ENCODE peak calls at places on chromosomes 6 and 20, in five cellular contexts. C, X, J, N and Q are unnamed samples.

GRCh38 chr6:133623621-133624020 is 265.3 kb upstream of the TCF21 start:
- DNase-seq in C (no peak), J (no peak), N (no peak), X (peak), Q (no peak)

GRCh38 chr20:20241966-20242365 is 125.9 kb upstream of the INSM1 start:
- DNase-seq in C (no peak), J (no peak), N (peak), X (no peak), Q (no peak)

GRCh38 chr6:41255638-41256246 is 27.6 kb downstream of the TREML4 start:
- DNase-seq in X (no peak), C (no peak), J (no peak), N (no peak), Q (peak)

GRCh38 chr20:860891-861290 is 27.4 kb downstream of the FAM110A start:
- DNase-seq in C (no peak), X (peak), N (no peak), J (no peak), Q (no peak)

GRCh38 chr20:881051-881820 is 34.9 kb downstream of the ANGPT4 start:
- DNase-seq in J (peak), X (peak), C (peak), N (no peak), Q (no peak)

GRCh38 chr6:24205020-24205492 is 79.0 kb downstream of the NRSN1 start:
- DNase-seq in N (peak), J (peak), C (peak), X (peak), Q (peak)

GRCh38 chr6:89436226-89436625 is 3.3 kb downstream of the ANKRD6 start:
- DNase-seq in X (no peak), C (no peak), J (no peak), N (no peak), Q (peak)

GRCh38 chr6:121691126-121691540 is 255.7 kb downstream of the GJA1 start:
- DNase-seq in X (no peak), J (no peak), N (no peak), C (peak), Q (no peak)

GRCh38 chr20:47724910-47725247 is 60.4 kb downstream of the SULF2 start:
- DNase-seq in X (no peak), J (no peak), N (no peak), C (no peak), Q (no peak)

GRCh38 chr6:165231177-165231576 is 78.2 kb downstream of the C6orf118 start:
- DNase-seq in X (no peak), J (no peak), C (no peak), N (no peak), Q (no peak)

GRCh38 chr6:147676896-147677295 is 168.4 kb downstream of the SAMD5 start:
- DNase-seq in J (no peak), X (no peak), N (no peak), C (no peak), Q (no peak)

GRCh38 chr6:137707590-137708360 is 159.3 kb upstream of the TNFAIP3 start:
- DNase-seq in C (peak), N (peak), J (peak), X (peak), Q (peak)

GRCh38 chr6:122075084-122075760 is 324.2 kb upstream of the HSF2 start:
- DNase-seq in N (no peak), J (no peak), X (no peak), C (no peak), Q (no peak)

GRCh38 chr20:16069416-16070010 is 503.7 kb downstream of the KIF16B start:
- DNase-seq in X (no peak), C (no peak), J (no peak), N (no peak), Q (peak)

GRCh38 chr6:90068835-90069478 is 174.7 kb downstream of the GJA10 start:
- DNase-seq in J (no peak), N (no peak), X (peak), C (no peak), Q (no peak)

GRCh38 chr6:83708970-83709747 is at the start of gene SNAP91:
- DNase-seq in C (no peak), J (no peak), N (peak), X (no peak), Q (peak)

GRCh38 chr6:42935322-42935721 is 6.0 kb downstream of the CNPY3 start:
- DNase-seq in C (no peak), N (no peak), X (no peak), J (no peak), Q (no peak)

GRCh38 chr6:133093957-133094356 is 147.2 kb upstream of the EYA4 start:
- DNase-seq in N (no peak), C (no peak), J (peak), X (peak), Q (no peak)

GRCh38 chr6:104558746-104559145 is 301.0 kb downstream of the HACE1 start:
- DNase-seq in X (no peak), C (peak), J (no peak), N (no peak), Q (no peak)

GRCh38 chr6:2081155-2082138 is 164.0 kb downstream of the GMDS start:
- DNase-seq in N (no peak), C (no peak), J (no peak), X (no peak), Q (peak)

GRCh38 chr20:58065508-58066361 is 162.7 kb downstream of the ANKRD60 start:
- DNase-seq in C (peak), N (no peak), X (peak), J (no peak), Q (no peak)

GRCh38 chr20:13800728-13801134 is 15.9 kb downstream of the NDUFAF5 start:
- DNase-seq in N (no peak), J (no peak), X (peak), C (peak), Q (no peak)

GRCh38 chr6:163370807-163371206 is 43.7 kb upstream of the QKI start:
- DNase-seq in X (no peak), J (no peak), C (no peak), N (no peak), Q (no peak)

GRCh38 chr6:163373240-163373639 is 41.3 kb upstream of the QKI start:
- DNase-seq in C (no peak), X (no peak), J (no peak), N (no peak), Q (no peak)

GRCh38 chr6:163367388-163368183 is 46.9 kb upstream of the QKI start:
- DNase-seq in C (no peak), X (no peak), N (no peak), J (no peak), Q (no peak)

GRCh38 chr6:163369122-163369521 is 45.4 kb upstream of the QKI start:
- DNase-seq in C (no peak), X (no peak), J (no peak), N (no peak), Q (no peak)

DNA sequence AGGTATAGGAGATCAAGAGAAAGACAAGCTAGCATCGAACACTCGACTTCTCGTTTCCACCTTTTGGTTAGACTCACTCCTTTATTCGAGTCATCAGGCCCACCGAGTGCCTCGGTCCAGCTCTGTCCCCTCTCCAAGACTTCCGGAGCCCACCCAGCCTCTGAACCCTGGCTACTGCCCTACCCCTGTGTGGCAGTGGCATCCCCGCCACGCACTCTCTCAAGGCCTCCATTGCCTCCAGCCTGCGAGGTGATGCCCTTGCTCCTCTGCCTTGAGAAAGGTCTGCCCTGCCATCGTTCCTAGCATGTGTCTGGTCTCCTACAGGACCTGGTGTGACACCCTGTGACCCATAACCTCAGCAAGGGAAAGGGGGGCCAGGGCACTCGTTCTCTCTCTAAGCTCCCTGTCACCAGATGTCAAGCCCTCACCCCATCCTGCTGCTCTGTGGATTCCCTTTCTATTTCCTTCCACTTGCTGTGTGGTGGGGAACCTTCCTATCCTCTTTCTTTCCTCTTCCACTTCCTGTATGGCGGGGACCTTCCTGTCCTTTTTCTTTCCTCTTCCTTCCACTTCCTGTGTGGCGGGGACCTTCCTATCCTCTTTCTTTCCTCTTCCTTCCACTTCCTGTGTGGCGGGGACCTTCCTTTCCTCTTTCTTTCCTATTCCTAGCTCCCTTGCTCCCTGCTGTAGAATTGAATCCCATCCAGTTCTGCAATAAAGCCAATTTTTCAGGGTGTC is 44.7 kb upstream of the QKI start:
- DNase-seq in X (no peak), J (no peak), N (no peak), C (no peak), Q (no peak)
- H3K9ac ChIP-seq in X (no peak), J (no peak), N (no peak), C (no peak), Q (no peak)

GRCh38 chr6:138814179-138814834 is 18.4 kb downstream of the ECT2L start:
- DNase-seq in N (no peak), X (no peak), C (no peak), J (no peak), Q (no peak)

GRCh38 chr6:138815797-138816528 is 20.1 kb downstream of the ECT2L start:
- DNase-seq in J (peak), C (peak), N (peak), X (peak), Q (peak)

GRCh38 chr6:138815221-138815620 is 19.3 kb downstream of the ECT2L start:
- DNase-seq in X (no peak), J (no peak), N (no peak), C (no peak), Q (no peak)

GRCh38 chr6:138818496-138819194 is 22.8 kb downstream of the ECT2L start:
- DNase-seq in C (no peak), J (no peak), X (peak), N (no peak), Q (no peak)

GRCh38 chr6:138817799-138818198 is 21.9 kb downstream of the ECT2L start:
- DNase-seq in X (peak), C (peak), N (peak), J (peak), Q (no peak)
- TF ChIP-seq EZH2phosphoT487 in X (no peak), C (no peak), N (no peak), J (no peak), Q (no peak)

GRCh38 chr20:36435799-36436541 is 105.3 kb upstream of the MYL9 start:
- DNase-seq in X (peak), C (peak), J (peak), N (peak), Q (no peak)
- H3K9ac ChIP-seq in X (no peak), C (no peak), J (no peak), N (no peak), Q (no peak)

DNA sequence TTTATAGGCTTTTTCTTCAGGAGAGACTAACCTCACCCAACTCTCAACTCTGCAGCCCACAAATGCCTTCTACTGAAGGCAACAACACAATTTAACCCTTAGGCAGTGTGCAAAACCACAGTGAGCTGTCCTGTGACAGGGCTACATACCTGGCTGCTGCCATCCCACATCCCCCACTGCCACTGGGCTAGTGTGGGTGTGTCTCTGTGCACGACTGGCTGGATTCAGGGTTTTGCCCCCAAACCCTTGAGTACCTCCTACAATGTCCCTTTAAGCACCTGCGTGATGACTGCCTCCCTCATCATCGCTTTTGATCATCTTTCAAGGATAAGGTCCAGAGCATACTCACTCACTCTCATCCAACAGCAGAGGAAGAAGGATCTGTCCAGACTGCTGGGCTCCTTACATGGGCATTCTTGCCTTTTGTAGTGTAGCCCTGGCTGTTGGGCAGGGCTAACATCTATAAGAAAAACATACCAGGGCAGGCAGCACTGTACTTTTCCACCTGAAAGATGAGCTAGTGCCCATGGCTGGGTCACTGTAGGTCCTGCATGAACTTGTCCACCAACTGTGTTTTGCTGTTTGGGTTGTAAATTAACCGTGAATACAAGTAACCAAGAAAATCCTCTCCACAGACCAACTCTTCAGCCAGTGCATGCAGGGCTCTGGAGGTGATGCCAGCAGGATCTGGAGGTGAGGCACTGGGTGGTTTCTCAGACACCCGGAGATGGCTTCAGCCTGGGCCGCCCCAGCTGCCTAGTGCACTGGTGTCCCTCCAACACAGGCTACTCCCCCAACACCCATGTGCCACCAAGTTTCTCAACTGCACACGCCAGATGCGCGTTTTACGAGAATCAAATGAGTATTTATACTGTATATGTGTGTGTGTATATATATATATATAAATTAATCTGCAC is 45.2 kb downstream of the PLCG1 start:
- DNase-seq in C (no peak), J (no peak), N (no peak), X (peak), Q (no peak)
- TF ChIP-seq EZH2phosphoT487 in C (no peak), J (no peak), N (no peak), X (no peak), Q (no peak)

GRCh38 chr6:7902221-7902620 is 8.4 kb downstream of the TXNDC5 start:
- DNase-seq in N (no peak), J (no peak), C (no peak), X (no peak), Q (peak)

GRCh38 chr6:7901780-7902179 is 8.8 kb downstream of the TXNDC5 start:
- DNase-seq in J (no peak), X (no peak), N (no peak), C (no peak), Q (peak)

GRCh38 chr6:7900621-7901020 is 10.0 kb downstream of the TXNDC5 start:
- DNase-seq in X (no peak), N (no peak), J (no peak), C (no peak), Q (peak)

GRCh38 chr6:7899889-7900213 is 10.7 kb downstream of the TXNDC5 start:
- DNase-seq in J (no peak), N (no peak), C (no peak), X (no peak), Q (peak)

GRCh38 chr6:7901056-7901455 is 9.5 kb downstream of the TXNDC5 start:
- DNase-seq in X (no peak), J (no peak), C (no peak), N (no peak), Q (peak)
- H3K9ac ChIP-seq in X (no peak), J (no peak), C (no peak), N (no peak), Q (peak)

DNA sequence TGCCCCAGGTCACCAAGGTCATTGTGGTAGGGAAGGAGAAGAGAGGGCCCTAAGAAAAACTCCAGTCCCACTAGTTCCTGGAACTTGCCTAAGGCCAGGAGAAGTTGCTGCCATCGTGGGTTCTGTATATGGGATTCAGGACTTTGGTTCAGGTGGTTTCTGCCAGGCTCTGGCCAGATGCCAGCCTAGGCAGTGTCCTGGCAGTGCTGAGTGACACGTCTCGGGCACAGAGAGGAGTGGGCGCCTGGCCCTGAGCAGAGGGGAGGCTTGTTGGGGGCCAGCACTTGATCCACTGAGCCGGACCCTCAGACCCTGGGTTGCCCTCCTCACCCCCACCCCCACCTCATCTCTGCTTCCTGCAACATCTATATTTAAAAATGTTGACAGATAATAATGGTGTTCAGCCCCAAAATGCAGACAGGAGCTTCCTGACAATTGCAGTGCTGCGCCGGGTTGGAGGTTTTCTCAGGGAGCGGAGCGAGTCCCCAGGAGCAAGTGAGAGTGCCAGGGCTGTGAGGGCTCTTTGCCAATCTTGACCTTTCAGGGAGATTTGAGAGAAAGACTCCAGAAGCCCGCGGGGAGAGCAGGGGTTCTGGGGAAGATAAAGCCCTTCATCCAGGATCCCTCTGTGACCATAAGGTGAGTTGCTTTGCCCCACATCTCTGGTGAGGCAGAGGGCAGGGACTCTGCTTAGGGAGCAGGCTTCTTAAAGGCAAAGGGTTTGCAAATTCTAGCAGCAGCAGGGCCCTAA is 72.0 kb downstream of the PHACTR3 start:
- DNase-seq in X (no peak), C (no peak), N (no peak), J (no peak), Q (no peak)
- TF ChIP-seq EZH2phosphoT487 in X (no peak), C (no peak), N (no peak), J (no peak), Q (no peak)

GRCh38 chr6:7136859-7137334 is 29.1 kb downstream of the RREB1 start:
- DNase-seq in C (no peak), X (no peak), J (no peak), N (no peak), Q (peak)
- H3K9ac ChIP-seq in C (peak), X (no peak), J (no peak), N (no peak), Q (peak)

DNA sequence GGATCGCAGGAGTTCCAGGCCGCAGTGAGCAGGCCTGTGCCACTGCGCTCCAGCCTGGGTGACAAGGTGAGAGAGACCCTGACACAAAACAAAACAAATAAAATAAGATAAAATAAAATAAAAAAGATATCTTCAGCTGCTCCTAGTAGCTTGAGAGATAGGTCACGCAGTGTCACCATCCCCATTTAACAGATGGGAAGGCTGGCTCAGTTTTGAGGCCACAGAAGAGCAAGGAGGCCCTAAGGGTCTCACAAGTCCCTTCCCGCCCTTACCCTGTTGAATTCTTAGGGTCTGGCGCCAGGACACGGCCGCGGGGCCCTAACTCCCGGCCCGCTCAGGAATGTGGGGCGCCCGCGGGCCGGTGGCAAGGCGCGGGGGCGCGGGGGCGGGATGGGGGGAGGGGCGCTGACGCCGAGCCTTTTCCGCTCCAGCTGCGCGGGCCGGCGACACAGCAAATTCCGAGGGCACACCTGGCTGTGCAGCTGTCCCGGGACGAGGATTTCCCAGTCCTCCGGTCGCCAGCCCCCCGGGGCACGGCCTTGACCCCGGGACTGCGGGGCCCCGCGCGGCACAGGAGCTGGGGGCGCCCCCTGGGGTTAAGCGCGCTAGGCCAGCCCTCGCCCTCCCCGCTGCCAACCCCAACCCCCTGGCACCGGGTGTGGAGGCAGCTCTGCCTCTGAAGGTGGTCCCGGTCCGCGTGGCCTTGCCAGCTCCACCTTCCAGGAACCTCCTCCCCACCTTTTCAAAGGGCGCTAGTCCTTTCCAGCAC is 10.3 kb upstream of the R3HDML start:
- DNase-seq in C (peak), J (no peak), N (peak), X (no peak), Q (peak)
- TF ChIP-seq EZH2phosphoT487 in C (no peak), J (no peak), N (no peak), X (no peak), Q (no peak)